ENCODE peak calls at places on chromosomes 13 and 19, in seven cellular contexts. E, T, A, X, Z, P and Q are unnamed samples.

GRCh38 chr13:97279913-97280312 is 57.8 kb downstream of the MBNL2 start:
- DNase-seq in E (no peak), T (no peak), X (no peak), Z (no peak), A (no peak), P (no peak), Q (no peak)

GRCh38 chr13:78787189-78787588 is 128.2 kb upstream of the OBI1 start:
- DNase-seq in E (no peak), A (no peak), P (no peak), T (no peak), Z (no peak), X (peak), Q (no peak)

GRCh38 chr13:78736142-78736541 is 77.2 kb upstream of the OBI1 start:
- DNase-seq in A (no peak), X (no peak), Z (no peak), E (no peak), T (no peak), P (no peak), Q (no peak)

GRCh38 chr13:23966691-23967615 is 69.7 kb upstream of the C1QTNF9B start:
- DNase-seq in E (no peak), T (no peak), P (no peak), X (no peak), Z (no peak), A (peak), Q (no peak)

GRCh38 chr19:20660473-20660872 is 898 bp downstream of the ZNF626 start:
- DNase-seq in X (peak), P (no peak), E (no peak), T (no peak), Z (no peak), A (no peak), Q (no peak)

GRCh38 chr13:24270639-24271131 is 38.7 kb upstream of the C1QTNF9 start:
- DNase-seq in X (peak), A (peak), T (peak), E (peak), P (no peak), Z (peak), Q (no peak)

GRCh38 chr13:113070855-113071254 is 34.7 kb upstream of the F7 start:
- DNase-seq in E (no peak), T (no peak), X (no peak), Z (no peak), P (no peak), A (no peak), Q (no peak)

GRCh38 chr19:5870986-5871394 is 650 bp upstream of the FUT5 start:
- DNase-seq in E (no peak), X (no peak), Z (no peak), A (no peak), T (no peak), P (no peak), Q (no peak)

GRCh38 chr13:113138792-113139551 is 16.4 kb downstream of the F10 start:
- DNase-seq in A (no peak), X (peak), P (no peak), Z (no peak), E (no peak), T (no peak), Q (no peak)

GRCh38 chr13:29901714-29902631 is 51.6 kb upstream of the UBL3 start:
- DNase-seq in T (no peak), X (no peak), E (peak), A (no peak), P (no peak), Z (no peak), Q (peak)

GRCh38 chr19:34313188-34313587 is 51.8 kb upstream of the GPI start:
- DNase-seq in X (no peak), Z (no peak), A (no peak), T (no peak), E (peak), P (no peak), Q (no peak)

GRCh38 chr13:44816701-44817684 is 172.3 kb downstream of the NUFIP1 start:
- DNase-seq in Z (no peak), T (no peak), X (no peak), E (no peak), A (no peak), P (no peak), Q (no peak)

GRCh38 chr19:46487802-46488445 is 7.7 kb downstream of the PNMA8B start:
- DNase-seq in T (no peak), P (peak), A (no peak), X (peak), Z (peak), E (peak), Q (no peak)

DNA sequence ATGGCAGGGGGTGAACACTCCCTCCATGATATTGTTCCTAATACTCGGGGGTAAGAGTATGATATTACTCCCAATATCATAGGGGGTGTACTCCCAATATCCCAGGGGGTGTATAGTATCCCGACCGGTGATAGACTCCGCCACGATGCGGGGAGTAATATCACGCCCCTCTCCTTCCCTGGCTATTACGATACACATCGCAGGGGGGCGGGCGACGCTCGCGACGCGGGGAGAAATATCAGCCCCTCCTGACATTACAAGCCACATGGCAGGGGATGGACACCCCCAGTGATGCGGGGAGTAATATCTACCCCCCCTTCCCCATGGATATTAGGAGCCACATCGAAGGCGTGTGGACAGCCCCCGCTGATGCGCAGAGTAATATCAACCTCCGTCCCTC is 3.2 kb upstream of the RGCC start:
- DNase-seq in T (no peak), P (no peak), Z (no peak), E (no peak), X (no peak), A (no peak), Q (no peak)
- TF ChIP-seq POLR2A in T (no peak), P (no peak), Z (no peak), E (no peak), X (no peak), A (no peak), Q (no peak)

DNA sequence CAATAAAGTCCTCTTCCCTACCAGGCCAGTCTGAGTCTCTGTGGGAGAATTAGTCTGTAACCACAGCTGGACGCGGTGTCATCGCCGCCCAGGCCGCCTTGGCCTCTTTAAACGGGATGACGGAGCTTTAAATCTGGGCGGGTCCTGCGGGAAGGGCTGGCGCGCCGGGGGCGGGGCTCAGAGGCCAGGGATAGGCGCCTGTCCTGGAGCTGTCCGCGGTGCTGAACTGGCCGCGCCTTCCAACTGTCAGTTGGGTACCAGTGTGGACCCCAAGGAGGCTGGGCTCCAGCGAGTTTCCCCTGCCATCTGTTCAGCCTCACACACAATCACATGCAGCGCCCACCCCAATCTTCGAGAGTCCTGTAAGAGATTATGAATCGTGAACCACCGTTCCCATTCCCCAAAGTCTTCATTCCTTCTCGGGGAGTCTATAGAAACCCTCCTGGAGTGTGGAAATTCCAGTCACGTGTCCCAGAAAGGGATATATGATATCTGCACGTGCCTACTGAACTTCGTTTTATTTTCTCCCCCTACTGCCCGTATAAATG is 11.5 kb downstream of the APLP1 start:
- DNase-seq in A (no peak), E (peak), X (peak), Z (peak), T (peak), P (peak), Q (no peak)
- H3K27ac ChIP-seq in A (no peak), E (no peak), X (no peak), Z (no peak), T (no peak), P (no peak), Q (no peak)

DNA sequence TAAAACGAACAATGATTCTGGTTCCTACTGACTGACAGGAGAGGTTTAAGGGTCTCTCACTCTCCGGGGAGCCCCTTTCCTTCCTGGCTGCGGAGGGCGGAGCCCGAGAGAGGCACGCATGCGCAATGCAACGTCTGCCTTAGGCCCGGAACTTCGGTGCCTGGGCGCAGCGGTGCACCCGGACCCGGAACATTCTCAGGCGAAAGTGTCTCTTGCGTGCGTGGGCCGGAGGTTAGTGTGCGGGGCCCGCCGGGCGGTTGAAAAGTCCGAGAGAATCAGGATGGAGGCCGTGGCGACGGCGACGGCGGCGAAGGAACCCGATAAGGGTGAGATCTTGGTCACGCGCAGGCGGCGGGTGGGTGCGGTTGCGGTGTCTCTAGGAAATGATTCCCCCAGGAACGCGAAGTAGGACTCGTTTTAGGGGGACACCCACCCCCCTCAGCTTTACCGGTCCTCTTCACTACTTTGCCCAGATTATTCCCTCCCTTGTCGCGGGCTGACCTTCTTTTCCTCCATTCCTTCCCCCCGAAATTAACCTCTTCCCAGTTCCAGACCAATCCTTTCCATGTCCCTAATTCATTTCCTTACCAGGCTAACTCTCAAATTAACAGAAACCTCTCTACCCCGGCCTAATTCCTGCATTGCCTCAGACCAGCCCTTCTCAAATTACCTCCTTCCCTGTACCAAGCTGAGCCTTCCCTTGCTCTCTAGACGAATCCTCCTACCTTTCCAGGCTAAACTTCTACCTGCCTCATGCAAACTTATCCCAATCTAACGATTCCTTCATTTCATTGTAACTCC is at the start of gene CCDC97:
- DNase-seq in P (peak), Z (peak), A (peak), E (peak), X (peak), T (no peak), Q (no peak)
- TF ChIP-seq POLR2A in P (peak), Z (peak), A (peak), E (peak), X (no peak), T (peak), Q (no peak)

DNA sequence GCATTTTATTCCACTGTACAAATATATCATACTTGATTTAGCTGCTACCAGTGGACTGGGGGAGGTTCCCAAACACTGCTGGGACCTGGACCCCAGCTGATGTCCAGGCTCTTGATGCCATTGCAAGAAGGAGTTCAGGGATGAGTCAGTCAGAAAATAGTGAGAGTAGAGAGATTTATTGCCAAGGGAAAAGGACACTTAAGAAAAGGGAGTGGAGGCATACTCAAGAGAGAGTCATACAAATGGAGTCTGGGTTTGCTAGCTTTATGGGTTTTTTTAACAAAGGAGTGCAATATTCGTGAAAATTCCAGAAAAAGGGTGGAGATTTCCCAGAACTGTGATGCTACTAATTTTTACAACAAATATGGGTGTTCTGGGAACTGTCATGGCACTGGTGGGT is 36.1 kb downstream of the GPC6 start:
- DNase-seq in X (no peak), Z (no peak), A (no peak), T (no peak), E (no peak), P (no peak), Q (no peak)
- H3K27ac ChIP-seq in X (no peak), Z (no peak), A (no peak), T (no peak), E (no peak), P (no peak), Q (no peak)

GRCh38 chr13:20553309-20553708 is 13.6 kb upstream of the IFT88 start:
- DNase-seq in X (no peak), A (no peak), E (no peak), P (no peak), Z (no peak), T (no peak), Q (no peak)
- TF ChIP-seq POLR2A in X (no peak), A (no peak), E (no peak), P (no peak), Z (no peak), T (no peak), Q (no peak)